ENCODE peak calls at places on chromosomes 13 and 19, in ten cellular contexts. T, U, X, W, I, E, K, G, A and B are unnamed samples.

GRCh38 chr13:44165895-44166496 is 207.6 kb upstream of the SERP2 start:
- DNase-seq in T (no peak), G (no peak), I (no peak), E (no peak), A (no peak), U (no peak), X (peak), W (no peak), K (no peak), B (no peak)

GRCh38 chr13:63948045-63948444 is 2532.4 kb upstream of the PCDH20 start:
- DNase-seq in A (no peak), U (no peak), K (no peak), X (no peak), G (no peak), T (peak), I (no peak), E (peak), W (no peak), B (no peak)

GRCh38 chr13:114155923-114156883 is 22.9 kb upstream of the CFAP97D2 start:
- DNase-seq in I (no peak), K (no peak), G (no peak), X (no peak), A (no peak), W (no peak), E (no peak), T (no peak), U (no peak), B (no peak)

GRCh38 chr13:113781571-113781970 is 22.5 kb downstream of the TMEM255B start:
- DNase-seq in A (no peak), T (no peak), X (peak), K (no peak), I (no peak), U (no peak), W (no peak), E (no peak), G (peak), B (no peak)

GRCh38 chr19:20912973-20913372 is 10.1 kb upstream of the ZNF85 start:
- DNase-seq in T (no peak), K (no peak), G (no peak), A (no peak), U (no peak), E (no peak), W (no peak), I (no peak), X (peak), B (no peak)

GRCh38 chr13:111153977-111154332 is 38.8 kb downstream of the ARHGEF7 start:
- DNase-seq in K (peak), G (no peak), A (no peak), X (no peak), T (no peak), U (no peak), W (no peak), I (no peak), E (peak), B (no peak)

GRCh38 chr13:61410266-61410665 is 5.4 kb downstream of the PCDH20 start:
- DNase-seq in U (no peak), G (no peak), E (no peak), W (no peak), X (no peak), A (no peak), I (no peak), K (no peak), T (no peak), B (no peak)

GRCh38 chr13:46478641-46479040 is 74.3 kb upstream of the LRCH1 start:
- DNase-seq in X (no peak), K (no peak), G (no peak), A (no peak), I (no peak), E (no peak), U (no peak), T (no peak), W (no peak), B (no peak)

GRCh38 chr19:10193666-10194499 is 870 bp downstream of the DNMT1 start:
- DNase-seq in K (no peak), X (peak), U (peak), G (no peak), A (no peak), W (no peak), I (no peak), T (peak), E (peak), B (peak)

GRCh38 chr19:9877775-9878510 is 42.8 kb downstream of the PIN1 start:
- DNase-seq in W (peak), G (no peak), U (peak), X (peak), E (no peak), T (peak), K (peak), I (no peak), A (no peak), B (no peak)

GRCh38 chr13:48431987-48432615 is 19.2 kb upstream of the LPAR6 start:
- DNase-seq in G (no peak), X (no peak), I (no peak), T (peak), K (no peak), W (no peak), U (peak), E (peak), A (no peak), B (no peak)

GRCh38 chr13:44317752-44318550 is 55.7 kb upstream of the SERP2 start:
- DNase-seq in I (no peak), A (no peak), U (peak), G (no peak), X (peak), K (no peak), E (no peak), T (peak), W (no peak), B (no peak)

GRCh38 chr19:37874784-37875183 is 31.6 kb downstream of the WDR87 start:
- DNase-seq in X (no peak), G (no peak), A (no peak), T (peak), W (no peak), I (no peak), E (peak), K (no peak), U (peak), B (peak)

GRCh38 chr13:33490461-33491327 is 205.1 kb upstream of the STARD13 start:
- DNase-seq in U (no peak), I (no peak), G (no peak), K (no peak), T (no peak), W (no peak), E (no peak), X (no peak), A (peak), B (no peak)

GRCh38 chr13:48505597-48506091 is 27.2 kb downstream of the RCBTB2 start:
- DNase-seq in I (peak), G (no peak), A (no peak), E (no peak), U (no peak), W (no peak), K (no peak), X (peak), T (peak), B (no peak)

GRCh38 chr19:53880716-53881481 is 1.1 kb upstream of the PRKCG start:
- DNase-seq in A (peak), X (no peak), G (no peak), T (no peak), E (no peak), W (no peak), U (no peak), K (no peak), I (no peak), B (no peak)

GRCh38 chr13:78601124-78601885 is 2.0 kb downstream of the POU4F1 start:
- DNase-seq in A (peak), K (no peak), U (no peak), X (no peak), E (no peak), W (no peak), T (peak), G (no peak), I (no peak), B (peak)

GRCh38 chr13:110641055-110642015 is 26.0 kb downstream of the NAXD start:
- DNase-seq in W (no peak), G (no peak), E (no peak), K (no peak), A (no peak), X (no peak), U (peak), I (no peak), T (peak), B (no peak)

GRCh38 chr19:18379803-18380747 is 5.9 kb upstream of the GDF15 start:
- DNase-seq in T (peak), E (peak), I (no peak), X (peak), K (peak), A (no peak), U (peak), W (peak), G (no peak), B (peak)

GRCh38 chr19:39516270-39516669 is 1.3 kb downstream of the SELENOV start:
- DNase-seq in W (no peak), U (no peak), K (no peak), X (no peak), A (no peak), E (no peak), T (no peak), G (no peak), I (no peak), B (no peak)

GRCh38 chr13:26047040-26047439 is 4.8 kb downstream of the SHISA2 start:
- DNase-seq in W (no peak), E (no peak), T (no peak), K (no peak), A (no peak), X (no peak), I (no peak), U (no peak), G (no peak), B (no peak)

GRCh38 chr19:28501979-28502378 is 711.0 kb downstream of the UQCRFS1 start:
- DNase-seq in E (no peak), U (no peak), X (no peak), T (no peak), K (no peak), A (no peak), I (peak), G (no peak), W (no peak), B (no peak)

GRCh38 chr13:36750946-36751345 is 68.1 kb upstream of the RFXAP start:
- DNase-seq in I (no peak), A (no peak), G (no peak), E (no peak), K (no peak), X (no peak), U (no peak), T (no peak), W (no peak), B (no peak)

GRCh38 chr19:19677579-19677978 is 8.9 kb downstream of the ZNF101 start:
- DNase-seq in E (no peak), X (no peak), I (no peak), K (no peak), A (no peak), U (no peak), T (no peak), W (no peak), G (no peak), B (no peak)

GRCh38 chr19:4455742-4456565 is 1.6 kb downstream of the UBXN6 start:
- DNase-seq in X (peak), W (no peak), E (peak), I (no peak), U (peak), A (peak), G (no peak), K (no peak), T (peak), B (peak)

GRCh38 chr19:33435706-33436359 is 62.3 kb downstream of the CEBPG start:
- DNase-seq in U (no peak), E (no peak), I (no peak), W (no peak), A (no peak), T (no peak), G (no peak), K (no peak), X (no peak), B (no peak)

GRCh38 chr19:51016798-51017683 is 2.5 kb downstream of the KLK10 start:
- DNase-seq in X (peak), I (peak), E (peak), G (no peak), U (no peak), T (peak), K (peak), W (peak), A (peak), B (peak)

GRCh38 chr19:16260160-16260793 is 62.6 kb downstream of the AP1M1 start:
- DNase-seq in A (no peak), G (no peak), X (no peak), I (no peak), K (no peak), U (no peak), E (no peak), T (no peak), W (no peak), B (no peak)

GRCh38 chr19:7998081-7998480 is 7.4 kb downstream of the ELAVL1 start:
- DNase-seq in A (no peak), I (no peak), G (no peak), E (no peak), K (no peak), X (no peak), W (no peak), T (peak), U (peak), B (no peak)

GRCh38 chr13:98533912-98534311 is 43.0 kb downstream of the STK24 start:
- DNase-seq in K (no peak), E (no peak), X (no peak), U (no peak), I (no peak), T (no peak), G (no peak), A (no peak), W (no peak), B (no peak)

GRCh38 chr13:113879506-113880360 is 15.9 kb upstream of the GAS6 start:
- DNase-seq in W (no peak), E (no peak), T (no peak), I (no peak), G (no peak), K (no peak), U (no peak), X (no peak), A (no peak), B (no peak)

GRCh38 chr13:35818577-35819165 is 312.5 kb downstream of the DCLK1 start:
- DNase-seq in K (no peak), T (peak), E (peak), G (no peak), U (no peak), I (no peak), A (peak), W (peak), X (peak), B (peak)

GRCh38 chr13:110338441-110339101 is 31.5 kb downstream of the COL4A2 start:
- DNase-seq in I (no peak), K (no peak), W (no peak), G (no peak), A (peak), X (no peak), T (peak), E (no peak), U (peak), B (no peak)

DNA sequence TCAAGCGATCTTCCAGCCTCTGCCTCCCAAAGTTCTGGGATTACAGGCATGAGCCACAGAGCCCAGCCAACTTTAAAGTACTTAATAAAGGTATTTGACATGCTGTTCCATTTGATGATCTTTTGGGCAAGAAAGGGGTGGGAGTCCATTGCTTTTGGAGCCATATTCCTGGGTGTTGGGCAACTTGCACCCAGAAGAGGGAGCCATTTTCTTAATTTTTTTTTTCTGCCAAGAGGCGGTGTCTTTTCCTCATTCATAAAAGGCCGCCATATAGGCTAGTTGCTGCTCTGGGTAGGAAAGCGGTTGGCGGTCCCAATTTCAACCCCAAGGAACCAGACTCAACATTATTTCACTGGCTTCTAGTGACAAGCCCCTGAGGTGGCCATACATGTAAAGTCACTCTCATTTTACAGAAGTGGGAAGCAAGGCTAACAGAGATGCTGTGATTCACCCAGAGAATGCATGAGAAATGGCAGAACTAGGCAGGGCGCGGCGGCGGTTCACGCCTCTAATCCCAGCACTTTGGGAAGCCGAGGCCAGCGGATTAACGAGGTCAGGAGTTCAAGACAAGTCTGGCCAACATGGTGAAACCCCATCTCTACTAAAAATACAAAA is 139.6 kb downstream of the CACNA1A start:
- DNase-seq in U (peak), G (no peak), K (peak), T (peak), I (no peak), W (peak), E (no peak), A (peak), X (peak), B (no peak)
- TF ChIP-seq CTCF in U (peak), G (peak), K (peak), T (peak), I (peak), W (peak), E (peak), A (peak), X (peak), B (peak)

GRCh38 chr19:1668339-1669123 is 16.1 kb upstream of the TCF3 start:
- DNase-seq in I (no peak), K (peak), X (no peak), U (no peak), T (peak), G (no peak), W (no peak), A (peak), E (no peak), B (peak)
- TF ChIP-seq EZH2 in I (no peak), K (no peak), X (peak), U (peak), T (peak), G (peak), W (no peak), A (peak), E (no peak), B (peak)

DNA sequence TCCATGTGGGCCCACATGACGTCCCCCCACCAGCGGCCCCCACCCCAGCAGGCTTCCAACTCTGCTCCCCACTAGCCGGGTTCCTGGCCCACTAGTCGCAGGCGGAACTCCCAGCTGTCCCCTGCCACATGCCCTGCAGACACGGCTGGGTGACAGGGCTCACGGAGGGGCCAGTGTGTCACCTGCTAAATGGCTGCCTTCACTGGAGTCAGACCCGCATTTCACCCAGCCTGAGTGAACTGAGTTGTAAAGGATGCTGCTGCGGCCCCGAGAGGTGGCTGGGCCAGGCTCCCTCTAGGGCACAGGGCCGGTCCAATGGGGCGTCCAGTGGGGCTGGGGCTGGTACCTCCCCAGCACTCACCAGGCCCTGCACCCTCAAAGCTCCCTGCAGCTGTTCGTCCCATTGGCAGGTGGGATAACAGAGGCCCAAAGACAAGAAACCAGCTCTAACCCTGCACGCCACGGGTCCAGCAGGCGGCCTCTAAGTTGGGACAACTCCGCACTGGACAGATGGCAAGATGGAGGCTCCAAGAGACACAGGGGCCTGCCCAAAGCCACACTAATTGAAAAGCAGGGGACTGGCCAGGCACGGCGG is 3.2 kb downstream of the LMNB2 start:
- DNase-seq in K (no peak), A (no peak), I (no peak), T (no peak), X (no peak), W (no peak), E (no peak), U (no peak), G (no peak), B (no peak)
- H3K4me2 ChIP-seq in K (no peak), A (no peak), I (peak), T (no peak), X (peak), W (no peak), E (no peak), U (peak), G (no peak), B (no peak)

DNA sequence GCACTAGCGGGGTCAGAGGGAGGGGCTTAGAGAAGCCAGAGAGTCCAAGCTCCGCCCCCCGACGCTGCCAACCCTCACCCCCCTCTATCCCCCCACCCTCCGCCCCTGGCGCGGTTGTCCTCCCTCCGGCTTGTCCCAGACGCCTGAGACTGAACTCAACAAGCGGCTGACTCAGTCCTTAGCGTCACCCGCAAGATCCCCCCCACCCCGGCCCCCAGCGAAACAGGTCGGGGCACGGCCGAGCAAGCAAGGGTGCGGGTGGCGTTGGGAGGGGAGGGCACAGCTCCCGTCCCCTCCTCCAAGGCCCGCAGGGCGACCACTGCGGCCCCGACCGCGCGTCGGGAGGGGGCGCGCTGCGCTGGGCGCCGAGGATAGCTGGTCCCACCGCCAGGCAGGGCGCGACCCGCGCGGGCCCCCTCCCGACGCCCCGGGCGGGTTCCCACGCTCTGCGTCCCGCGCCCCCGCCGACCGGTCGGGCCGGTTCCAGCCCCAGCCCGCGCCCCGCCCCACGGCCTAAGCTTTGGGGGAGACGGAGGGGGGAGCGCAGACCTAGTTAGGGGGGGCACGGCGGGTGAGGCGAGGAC is 5.3 kb downstream of the NOTCH3 start:
- DNase-seq in X (peak), T (peak), U (peak), I (no peak), A (peak), E (no peak), K (peak), G (no peak), W (no peak), B (peak)
- TF ChIP-seq CTCF in X (peak), T (no peak), U (no peak), I (no peak), A (peak), E (peak), K (peak), G (peak), W (no peak), B (peak)

GRCh38 chr19:1746401-1747284 is 6.7 kb upstream of the ONECUT3 start:
- DNase-seq in W (peak), E (no peak), K (peak), T (no peak), G (peak), I (no peak), U (peak), X (peak), A (no peak), B (no peak)
- TF ChIP-seq EZH2 in W (no peak), E (no peak), K (no peak), T (no peak), G (no peak), I (no peak), U (peak), X (no peak), A (peak), B (no peak)

GRCh38 chr13:42418184-42418583 is 146.2 kb downstream of the AKAP11 start:
- DNase-seq in I (no peak), A (no peak), U (no peak), K (no peak), E (no peak), T (no peak), G (no peak), W (no peak), X (no peak), B (no peak)

GRCh38 chr13:42417624-42418023 is 145.7 kb downstream of the AKAP11 start:
- DNase-seq in X (no peak), T (no peak), A (no peak), I (peak), W (no peak), U (no peak), E (no peak), K (no peak), G (no peak), B (no peak)

GRCh38 chr13:42422681-42423080 is 150.7 kb downstream of the AKAP11 start:
- DNase-seq in A (no peak), K (no peak), G (no peak), E (no peak), W (no peak), U (no peak), T (no peak), I (no peak), X (no peak), B (no peak)

GRCh38 chr13:42424182-42424581 is 149.8 kb upstream of the TNFSF11 start:
- DNase-seq in E (no peak), T (no peak), K (no peak), G (no peak), W (no peak), A (no peak), X (no peak), U (no peak), I (no peak), B (no peak)

GRCh38 chr13:42420304-42420703 is 148.4 kb downstream of the AKAP11 start:
- DNase-seq in U (no peak), K (no peak), T (no peak), A (no peak), X (no peak), I (no peak), G (no peak), E (no peak), W (no peak), B (no peak)
- H3K4me2 ChIP-seq in U (no peak), K (no peak), T (no peak), A (no peak), X (no peak), I (no peak), G (no peak), E (no peak), W (no peak), B (no peak)

GRCh38 chr13:66618702-66619101 is 611.4 kb downstream of the PCDH9 start:
- DNase-seq in A (peak), K (no peak), W (peak), X (peak), E (peak), U (peak), T (peak), I (no peak), G (no peak), B (peak)
- TF ChIP-seq CTCF in A (peak), K (peak), W (peak), X (peak), E (peak), U (peak), T (peak), I (peak), G (no peak), B (peak)

GRCh38 chr19:3361384-3362216 is 4.8 kb upstream of the NFIC start:
- DNase-seq in U (no peak), X (no peak), G (no peak), T (no peak), I (no peak), K (no peak), E (no peak), A (no peak), W (no peak), B (no peak)
- TF ChIP-seq EZH2 in U (no peak), X (no peak), G (no peak), T (no peak), I (no peak), K (no peak), E (no peak), A (peak), W (no peak), B (no peak)

GRCh38 chr19:30217461-30217860 is 154.7 kb upstream of the ZNF536 start:
- DNase-seq in T (no peak), G (no peak), U (no peak), E (no peak), I (no peak), A (no peak), K (no peak), W (no peak), X (no peak), B (no peak)
- H3K4me2 ChIP-seq in T (no peak), G (no peak), U (no peak), E (no peak), I (no peak), A (no peak), K (no peak), W (no peak), X (no peak), B (no peak)